ENCODE peak calls at places on chromosome 20, in five cellular contexts. One of them, this sample, is unnamed.

GRCh38 chr20:57695012-57695411 is 14.8 kb downstream of the PMEPA1 start:
- DNase-seq in iPS DF 6.9: no peak
- DNase-seq in A549: no peak
- DNase-seq in breast epithelium: peak; percentile 88
- DNase-seq in uterus: no peak
- DNase-seq in this sample: no peak

GRCh38 chr20:58512808-58513552 is 2.2 kb downstream of the APCDD1L start:
- DNase-seq in iPS DF 6.9: no peak
- DNase-seq in A549: no peak
- DNase-seq in breast epithelium: no peak
- DNase-seq in uterus: no peak
- DNase-seq in this sample: no peak

GRCh38 chr20:19897891-19898290 is 119.3 kb upstream of the NAA20 start:
- DNase-seq in iPS DF 6.9: no peak
- DNase-seq in A549: no peak
- DNase-seq in breast epithelium: no peak
- DNase-seq in uterus: no peak
- DNase-seq in this sample: no peak

GRCh38 chr20:62117658-62118057 is 4.6 kb upstream of the LSM14B start:
- DNase-seq in iPS DF 6.9: no peak
- DNase-seq in A549: no peak
- DNase-seq in breast epithelium: no peak
- DNase-seq in uterus: no peak
- DNase-seq in this sample: no peak

GRCh38 chr20:37781626-37782025 is 87.8 kb downstream of the CTNNBL1 start:
- DNase-seq in iPS DF 6.9: no peak
- DNase-seq in A549: no peak
- DNase-seq in breast epithelium: no peak
- DNase-seq in uterus: no peak
- DNase-seq in this sample: no peak

GRCh38 chr20:4225778-4226177 is 210.4 kb upstream of the RNF24 start:
- DNase-seq in iPS DF 6.9: no peak
- DNase-seq in A549: no peak
- DNase-seq in breast epithelium: no peak
- DNase-seq in uterus: peak; percentile 49
- DNase-seq in this sample: no peak

GRCh38 chr20:11891081-11891826 is 26.4 kb upstream of the BTBD3 start:
- DNase-seq in iPS DF 6.9: no peak
- DNase-seq in A549: peak; percentile 21
- DNase-seq in breast epithelium: peak; percentile 58
- DNase-seq in uterus: peak; percentile 31
- DNase-seq in this sample: no peak

GRCh38 chr20:12699374-12700228 is 309.2 kb upstream of the SPTLC3 start:
- DNase-seq in iPS DF 6.9: no peak
- DNase-seq in A549: no peak
- DNase-seq in breast epithelium: no peak
- DNase-seq in uterus: no peak
- DNase-seq in this sample: no peak

GRCh38 chr20:2752631-2753455 is 47.6 kb downstream of the CPXM1 start:
- DNase-seq in iPS DF 6.9: no peak
- DNase-seq in A549: peak; percentile 81
- DNase-seq in breast epithelium: no peak
- DNase-seq in uterus: peak; percentile 51
- DNase-seq in this sample: no peak

GRCh38 chr20:33531047-33531877 is 41.4 kb downstream of the CBFA2T2 start:
- DNase-seq in iPS DF 6.9: no peak
- DNase-seq in A549: no peak
- DNase-seq in breast epithelium: no peak
- DNase-seq in uterus: no peak
- DNase-seq in this sample: no peak

GRCh38 chr20:23270427-23270911 is 80.1 kb upstream of the NXT1 start:
- DNase-seq in iPS DF 6.9: no peak
- DNase-seq in A549: no peak
- DNase-seq in breast epithelium: no peak
- DNase-seq in uterus: no peak
- DNase-seq in this sample: no peak

GRCh38 chr20:11919046-11919445 is 1.4 kb downstream of the BTBD3 start:
- DNase-seq in iPS DF 6.9: no peak
- DNase-seq in A549: no peak
- DNase-seq in breast epithelium: no peak
- DNase-seq in uterus: no peak
- DNase-seq in this sample: no peak

GRCh38 chr20:62131560-62132320 is 9.5 kb downstream of the LSM14B start:
- DNase-seq in iPS DF 6.9: no peak
- DNase-seq in A549: no peak
- DNase-seq in breast epithelium: no peak
- DNase-seq in uterus: no peak
- DNase-seq in this sample: no peak

GRCh38 chr20:33076662-33077398 is 2.6 kb upstream of the BPIFB4 start:
- DNase-seq in iPS DF 6.9: no peak
- DNase-seq in A549: peak; percentile 39
- DNase-seq in breast epithelium: no peak
- DNase-seq in uterus: no peak
- DNase-seq in this sample: no peak

GRCh38 chr20:25493748-25494505 is 86.5 kb downstream of the GINS1 start:
- DNase-seq in iPS DF 6.9: no peak
- DNase-seq in A549: no peak
- DNase-seq in breast epithelium: no peak
- DNase-seq in uterus: no peak
- DNase-seq in this sample: no peak
- H3K4me1 ChIP-seq in iPS DF 6.9: peaks cover 7% of the 10 kb centered on the region
- H3K4me1 ChIP-seq in A549: no peaks in the 10 kb centered on the region
- H3K4me1 ChIP-seq in breast epithelium: no peaks in the 10 kb centered on the region
- H3K4me1 ChIP-seq in uterus: no peaks in the 10 kb centered on the region
- H3K4me1 ChIP-seq in this sample: no peaks in the 10 kb centered on the region

GRCh38 chr20:50526403-50526989 is 16.3 kb downstream of the PTPN1 start:
- DNase-seq in iPS DF 6.9: no peak
- DNase-seq in A549: no peak
- DNase-seq in breast epithelium: no peak
- DNase-seq in uterus: no peak
- DNase-seq in this sample: no peak

GRCh38 chr20:50527068-50527605 is 17.0 kb downstream of the PTPN1 start:
- DNase-seq in iPS DF 6.9: no peak
- DNase-seq in A549: no peak
- DNase-seq in breast epithelium: no peak
- DNase-seq in uterus: no peak
- DNase-seq in this sample: no peak

GRCh38 chr20:50528129-50528528 is 17.9 kb downstream of the PTPN1 start:
- DNase-seq in iPS DF 6.9: no peak
- DNase-seq in A549: no peak
- DNase-seq in breast epithelium: no peak
- DNase-seq in uterus: no peak
- DNase-seq in this sample: no peak

GRCh38 chr20:50532231-50532630 is 22.0 kb downstream of the PTPN1 start:
- DNase-seq in iPS DF 6.9: no peak
- DNase-seq in A549: no peak
- DNase-seq in breast epithelium: no peak
- DNase-seq in uterus: no peak
- DNase-seq in this sample: no peak

GRCh38 chr20:50528804-50529351 is 18.7 kb downstream of the PTPN1 start:
- DNase-seq in iPS DF 6.9: no peak
- DNase-seq in A549: no peak
- DNase-seq in breast epithelium: no peak
- DNase-seq in uterus: no peak
- DNase-seq in this sample: no peak
- H3K4me3 ChIP-seq in iPS DF 6.9: no peak overlapping the region
- H3K4me3 ChIP-seq in A549: no peak overlapping the region
- H3K4me3 ChIP-seq in breast epithelium: no peak overlapping the region
- H3K4me3 ChIP-seq in uterus: no peak overlapping the region
- H3K4me3 ChIP-seq in this sample: no peak overlapping the region

GRCh38 chr20:25043499-25044260 is 14.3 kb downstream of the ACSS1 start:
- DNase-seq in iPS DF 6.9: no peak
- DNase-seq in A549: no peak
- DNase-seq in breast epithelium: no peak
- DNase-seq in uterus: no peak
- DNase-seq in this sample: no peak
- H3K4me1 ChIP-seq in iPS DF 6.9: no peaks in the 10 kb centered on the region
- H3K4me1 ChIP-seq in A549: no peaks in the 10 kb centered on the region
- H3K4me1 ChIP-seq in breast epithelium: peaks cover 18% of the 10 kb centered on the region
- H3K4me1 ChIP-seq in uterus: peaks cover 18% of the 10 kb centered on the region
- H3K4me1 ChIP-seq in this sample: peaks cover 62% of the 10 kb centered on the region

DNA sequence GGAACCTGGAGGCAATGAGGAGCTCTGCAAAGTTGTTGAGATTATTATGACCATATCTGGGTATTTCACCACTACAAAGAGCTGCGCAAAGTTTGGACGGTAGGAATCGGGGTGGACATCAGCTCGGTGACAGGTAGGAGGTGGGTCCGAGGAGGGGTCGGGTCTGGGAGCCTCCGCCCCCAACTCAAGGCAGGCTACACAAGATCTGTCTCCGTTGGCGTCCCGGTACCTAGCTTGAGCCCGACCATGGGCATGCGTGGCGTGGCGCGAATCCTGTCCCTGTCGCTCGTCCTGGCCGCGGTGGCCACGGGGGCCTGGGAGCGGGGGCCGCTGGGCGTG is 40.2 kb upstream of the ZNFX1 start:
- DNase-seq in iPS DF 6.9: no peak
- DNase-seq in A549: no peak
- DNase-seq in breast epithelium: no peak
- DNase-seq in uterus: no peak
- DNase-seq in this sample: no peak
- H3K4me3 ChIP-seq in iPS DF 6.9: peak overlapping the region; percentile 41
- H3K4me3 ChIP-seq in A549: peak overlapping the region; percentile 44
- H3K4me3 ChIP-seq in breast epithelium: peak overlapping the region; percentile 45
- H3K4me3 ChIP-seq in uterus: no peak overlapping the region
- H3K4me3 ChIP-seq in this sample: no peak overlapping the region